ENCODE peak calls at places on chromosomes 7 and 10, in nine cellular contexts. C is MV-4-11; K is H7; H is left ventricle myocardium superior; D is Ammon's horn; S is Right ventricle myocardium superior; N is activated CD4-positive, alpha-beta T cell treated with anti-CD3 and anti-CD28 coated beads, Interleukin-2, amount 10 ng/mL, durations not matched to agents 7 days and 5 days; R is right atrium auricular region; Q is AG08396. G is an unnamed sample.

GRCh38 chr10:68559872-68560200 is 301 bp upstream of the TET1 start:
- DNase-seq in S (no peak), R (no peak), C (peak), Q (no peak), N (no peak), K (no peak), H (no peak), D (no peak), G (no peak)

GRCh38 chr7:77202544-77202976 is 2.9 kb upstream of the FGL2 start:
- DNase-seq in R (no peak), Q (no peak), S (no peak), K (no peak), D (no peak), N (no peak), H (no peak), C (peak), G (no peak)

GRCh38 chr10:119006451-119007210 is 22.9 kb upstream of the NANOS1 start:
- DNase-seq in H (no peak), C (peak), N (no peak), R (peak), S (no peak), K (no peak), D (no peak), Q (peak), G (no peak)

GRCh38 chr10:70296406-70296899 is 12.6 kb upstream of the NPFFR1 start:
- DNase-seq in N (no peak), Q (peak), H (peak), R (peak), C (peak), D (no peak), S (peak), K (no peak), G (peak)

GRCh38 chr10:125836746-125837145 is 13.4 kb downstream of the BCCIP start:
- DNase-seq in C (no peak), Q (no peak), S (no peak), D (no peak), H (no peak), R (no peak), K (no peak), N (no peak), G (no peak)

GRCh38 chr10:129122846-129123245 is 344.2 kb upstream of the MGMT start:
- DNase-seq in Q (no peak), R (no peak), S (no peak), N (no peak), D (no peak), K (no peak), C (no peak), H (no peak), G (no peak)

GRCh38 chr7:34036069-34036920 is 131.0 kb downstream of the BMPER start:
- DNase-seq in H (no peak), K (no peak), C (no peak), R (no peak), D (no peak), N (no peak), S (no peak), Q (no peak), G (no peak)

GRCh38 chr7:101916876-101917275 is 99.5 kb downstream of the CUX1 start:
- DNase-seq in D (no peak), N (no peak), S (peak), Q (no peak), C (no peak), R (no peak), K (no peak), H (no peak), G (no peak)

GRCh38 chr7:134101716-134102115 is 25.4 kb upstream of the LRGUK start:
- DNase-seq in R (no peak), K (no peak), D (no peak), N (no peak), C (peak), Q (no peak), S (no peak), H (no peak), G (no peak)

GRCh38 chr7:5354460-5355279 is 69.0 kb downstream of the TNRC18 start:
- DNase-seq in Q (peak), R (peak), H (peak), S (peak), C (peak), K (peak), N (no peak), D (peak), G (no peak)

GRCh38 chr7:98562336-98563182 is 54.5 kb upstream of the NPTX2 start:
- DNase-seq in N (no peak), D (no peak), R (no peak), C (no peak), S (no peak), K (no peak), H (no peak), Q (no peak), G (no peak)

G was measured in 8988T.